ENCODE peak calls at places on chromosomes 7 and 10, in ten cellular contexts. One of them, this sample, is unnamed.

GRCh38 chr10:114967071-114967470 is 29.1 kb downstream of the TRUB1 start:
- DNase-seq in keratinocyte: no peak
- DNase-seq in activated naive CD8-positive, alpha-beta T cell treated with anti-CD3 and anti-CD28 coated beads, Interleukin-2, amount 50 U/mL, for 24 hours: no peak
- DNase-seq in progenitor cell of endocrine pancreas: no peak
- DNase-seq in activated CD8-positive, alpha-beta memory T cell treated with anti-CD3 and anti-CD28 coated beads for 24 hours: no peak
- DNase-seq in germinal center: no peak
- DNase-seq in H7: no peak
- DNase-seq in psoas muscle: no peak
- DNase-seq in CD8-positive, alpha-beta T cell: no peak
- DNase-seq in EL: peak; percentile 1
- DNase-seq in this sample: no peak

GRCh38 chr10:13201132-13201531 is 33.0 kb downstream of the UCMA start:
- DNase-seq in CD8-positive, alpha-beta T cell: no peak
- DNase-seq in EL: peak; percentile 29
- DNase-seq in progenitor cell of endocrine pancreas: no peak
- DNase-seq in psoas muscle: no peak
- DNase-seq in germinal center: no peak
- DNase-seq in activated CD8-positive, alpha-beta memory T cell treated with anti-CD3 and anti-CD28 coated beads for 24 hours: no peak
- DNase-seq in activated naive CD8-positive, alpha-beta T cell treated with anti-CD3 and anti-CD28 coated beads, Interleukin-2, amount 50 U/mL, for 24 hours: no peak
- DNase-seq in keratinocyte: no peak
- DNase-seq in H7: no peak
- DNase-seq in this sample: no peak

GRCh38 chr7:47470567-47471357 is 111.1 kb downstream of the TNS3 start:
- DNase-seq in activated CD8-positive, alpha-beta memory T cell treated with anti-CD3 and anti-CD28 coated beads for 24 hours: no peak
- DNase-seq in psoas muscle: no peak
- DNase-seq in H7: peak; percentile 85
- DNase-seq in CD8-positive, alpha-beta T cell: no peak
- DNase-seq in germinal center: no peak
- DNase-seq in activated naive CD8-positive, alpha-beta T cell treated with anti-CD3 and anti-CD28 coated beads, Interleukin-2, amount 50 U/mL, for 24 hours: no peak
- DNase-seq in EL: no peak
- DNase-seq in progenitor cell of endocrine pancreas: peak; percentile 70
- DNase-seq in keratinocyte: no peak
- DNase-seq in this sample: no peak

GRCh38 chr7:33040803-33041516 is 21.6 kb downstream of the NT5C3A start:
- DNase-seq in CD8-positive, alpha-beta T cell: peak; percentile 66
- DNase-seq in psoas muscle: no peak
- DNase-seq in EL: no peak
- DNase-seq in keratinocyte: peak; percentile 44
- DNase-seq in H7: no peak
- DNase-seq in activated naive CD8-positive, alpha-beta T cell treated with anti-CD3 and anti-CD28 coated beads, Interleukin-2, amount 50 U/mL, for 24 hours: peak; percentile 51
- DNase-seq in activated CD8-positive, alpha-beta memory T cell treated with anti-CD3 and anti-CD28 coated beads for 24 hours: no peak
- DNase-seq in progenitor cell of endocrine pancreas: no peak
- DNase-seq in germinal center: peak; percentile 75
- DNase-seq in this sample: peak; percentile 69

GRCh38 chr10:79344502-79345195 is 2.6 kb upstream of the PPIF start:
- DNase-seq in CD8-positive, alpha-beta T cell: no peak
- DNase-seq in germinal center: no peak
- DNase-seq in activated CD8-positive, alpha-beta memory T cell treated with anti-CD3 and anti-CD28 coated beads for 24 hours: no peak
- DNase-seq in H7: peak; percentile 7
- DNase-seq in progenitor cell of endocrine pancreas: no peak
- DNase-seq in psoas muscle: no peak
- DNase-seq in activated naive CD8-positive, alpha-beta T cell treated with anti-CD3 and anti-CD28 coated beads, Interleukin-2, amount 50 U/mL, for 24 hours: no peak
- DNase-seq in keratinocyte: no peak
- DNase-seq in EL: no peak
- DNase-seq in this sample: no peak

GRCh38 chr7:159140170-159140910 is 4.3 kb downstream of the VIPR2 start:
- DNase-seq in psoas muscle: peak; percentile 28
- DNase-seq in EL: no peak
- DNase-seq in H7: no peak
- DNase-seq in progenitor cell of endocrine pancreas: no peak
- DNase-seq in activated CD8-positive, alpha-beta memory T cell treated with anti-CD3 and anti-CD28 coated beads for 24 hours: peak; percentile 42
- DNase-seq in germinal center: no peak
- DNase-seq in keratinocyte: no peak
- DNase-seq in CD8-positive, alpha-beta T cell: no peak
- DNase-seq in activated naive CD8-positive, alpha-beta T cell treated with anti-CD3 and anti-CD28 coated beads, Interleukin-2, amount 50 U/mL, for 24 hours: no peak
- DNase-seq in this sample: no peak

GRCh38 chr10:58275261-58275660 is 6.3 kb downstream of the CISD1 start:
- DNase-seq in psoas muscle: no peak
- DNase-seq in activated CD8-positive, alpha-beta memory T cell treated with anti-CD3 and anti-CD28 coated beads for 24 hours: no peak
- DNase-seq in activated naive CD8-positive, alpha-beta T cell treated with anti-CD3 and anti-CD28 coated beads, Interleukin-2, amount 50 U/mL, for 24 hours: no peak
- DNase-seq in EL: no peak
- DNase-seq in keratinocyte: no peak
- DNase-seq in progenitor cell of endocrine pancreas: no peak
- DNase-seq in CD8-positive, alpha-beta T cell: no peak
- DNase-seq in germinal center: no peak
- DNase-seq in H7: no peak
- DNase-seq in this sample: no peak

GRCh38 chr7:133029463-133029862 is 52.4 kb downstream of the CHCHD3 start:
- DNase-seq in activated naive CD8-positive, alpha-beta T cell treated with anti-CD3 and anti-CD28 coated beads, Interleukin-2, amount 50 U/mL, for 24 hours: no peak
- DNase-seq in EL: no peak
- DNase-seq in H7: no peak
- DNase-seq in psoas muscle: no peak
- DNase-seq in progenitor cell of endocrine pancreas: no peak
- DNase-seq in keratinocyte: no peak
- DNase-seq in CD8-positive, alpha-beta T cell: no peak
- DNase-seq in germinal center: no peak
- DNase-seq in activated CD8-positive, alpha-beta memory T cell treated with anti-CD3 and anti-CD28 coated beads for 24 hours: no peak
- DNase-seq in this sample: no peak

GRCh38 chr7:116957874-116958273 is 4.6 kb downstream of the ST7 start:
- DNase-seq in activated naive CD8-positive, alpha-beta T cell treated with anti-CD3 and anti-CD28 coated beads, Interleukin-2, amount 50 U/mL, for 24 hours: no peak
- DNase-seq in EL: no peak
- DNase-seq in activated CD8-positive, alpha-beta memory T cell treated with anti-CD3 and anti-CD28 coated beads for 24 hours: no peak
- DNase-seq in CD8-positive, alpha-beta T cell: no peak
- DNase-seq in H7: no peak
- DNase-seq in germinal center: no peak
- DNase-seq in psoas muscle: no peak
- DNase-seq in progenitor cell of endocrine pancreas: no peak
- DNase-seq in keratinocyte: no peak
- DNase-seq in this sample: no peak

GRCh38 chr7:90988996-90989765 is 275.1 kb upstream of the FZD1 start:
- DNase-seq in CD8-positive, alpha-beta T cell: no peak
- DNase-seq in H7: no peak
- DNase-seq in psoas muscle: no peak
- DNase-seq in keratinocyte: no peak
- DNase-seq in progenitor cell of endocrine pancreas: no peak
- DNase-seq in activated CD8-positive, alpha-beta memory T cell treated with anti-CD3 and anti-CD28 coated beads for 24 hours: no peak
- DNase-seq in activated naive CD8-positive, alpha-beta T cell treated with anti-CD3 and anti-CD28 coated beads, Interleukin-2, amount 50 U/mL, for 24 hours: no peak
- DNase-seq in germinal center: no peak
- DNase-seq in EL: no peak
- DNase-seq in this sample: no peak

GRCh38 chr7:130363156-130363847 is 17.0 kb upstream of the CPA1 start:
- DNase-seq in progenitor cell of endocrine pancreas: no peak
- DNase-seq in psoas muscle: peak; percentile 46
- DNase-seq in H7: peak; percentile 2
- DNase-seq in activated naive CD8-positive, alpha-beta T cell treated with anti-CD3 and anti-CD28 coated beads, Interleukin-2, amount 50 U/mL, for 24 hours: peak; percentile 39
- DNase-seq in germinal center: no peak
- DNase-seq in EL: peak; percentile 98
- DNase-seq in keratinocyte: peak; percentile 99
- DNase-seq in activated CD8-positive, alpha-beta memory T cell treated with anti-CD3 and anti-CD28 coated beads for 24 hours: no peak
- DNase-seq in CD8-positive, alpha-beta T cell: no peak
- DNase-seq in this sample: no peak

GRCh38 chr7:81150951-81151361 is 232.1 kb upstream of the SEMA3C start:
- DNase-seq in keratinocyte: no peak
- DNase-seq in activated naive CD8-positive, alpha-beta T cell treated with anti-CD3 and anti-CD28 coated beads, Interleukin-2, amount 50 U/mL, for 24 hours: no peak
- DNase-seq in H7: no peak
- DNase-seq in CD8-positive, alpha-beta T cell: no peak
- DNase-seq in activated CD8-positive, alpha-beta memory T cell treated with anti-CD3 and anti-CD28 coated beads for 24 hours: no peak
- DNase-seq in EL: peak; percentile 18
- DNase-seq in germinal center: no peak
- DNase-seq in progenitor cell of endocrine pancreas: no peak
- DNase-seq in psoas muscle: peak; percentile 28
- DNase-seq in this sample: no peak

GRCh38 chr10:127182161-127182560 is 14.2 kb downstream of the INSYN2A start:
- DNase-seq in psoas muscle: no peak
- DNase-seq in CD8-positive, alpha-beta T cell: no peak
- DNase-seq in activated CD8-positive, alpha-beta memory T cell treated with anti-CD3 and anti-CD28 coated beads for 24 hours: no peak
- DNase-seq in H7: no peak
- DNase-seq in activated naive CD8-positive, alpha-beta T cell treated with anti-CD3 and anti-CD28 coated beads, Interleukin-2, amount 50 U/mL, for 24 hours: no peak
- DNase-seq in germinal center: no peak
- DNase-seq in EL: no peak
- DNase-seq in keratinocyte: no peak
- DNase-seq in progenitor cell of endocrine pancreas: no peak
- DNase-seq in this sample: no peak

GRCh38 chr10:118342638-118343020 is 505 bp upstream of the FAM204A start:
- DNase-seq in CD8-positive, alpha-beta T cell: no peak
- DNase-seq in H7: no peak
- DNase-seq in keratinocyte: no peak
- DNase-seq in EL: peak; percentile 17
- DNase-seq in activated naive CD8-positive, alpha-beta T cell treated with anti-CD3 and anti-CD28 coated beads, Interleukin-2, amount 50 U/mL, for 24 hours: no peak
- DNase-seq in progenitor cell of endocrine pancreas: no peak
- DNase-seq in germinal center: no peak
- DNase-seq in activated CD8-positive, alpha-beta memory T cell treated with anti-CD3 and anti-CD28 coated beads for 24 hours: no peak
- DNase-seq in psoas muscle: no peak
- DNase-seq in this sample: no peak

GRCh38 chr10:120005408-120006280 is 113.1 kb downstream of the SEC23IP start:
- DNase-seq in keratinocyte: no peak
- DNase-seq in activated naive CD8-positive, alpha-beta T cell treated with anti-CD3 and anti-CD28 coated beads, Interleukin-2, amount 50 U/mL, for 24 hours: no peak
- DNase-seq in EL: no peak
- DNase-seq in CD8-positive, alpha-beta T cell: no peak
- DNase-seq in progenitor cell of endocrine pancreas: no peak
- DNase-seq in H7: peak; percentile 23
- DNase-seq in psoas muscle: no peak
- DNase-seq in germinal center: no peak
- DNase-seq in activated CD8-positive, alpha-beta memory T cell treated with anti-CD3 and anti-CD28 coated beads for 24 hours: no peak
- DNase-seq in this sample: no peak

GRCh38 chr7:119270644-119271043 is 1002.3 kb upstream of the KCND2 start:
- DNase-seq in CD8-positive, alpha-beta T cell: no peak
- DNase-seq in activated CD8-positive, alpha-beta memory T cell treated with anti-CD3 and anti-CD28 coated beads for 24 hours: no peak
- DNase-seq in progenitor cell of endocrine pancreas: no peak
- DNase-seq in germinal center: no peak
- DNase-seq in psoas muscle: no peak
- DNase-seq in keratinocyte: no peak
- DNase-seq in EL: no peak
- DNase-seq in activated naive CD8-positive, alpha-beta T cell treated with anti-CD3 and anti-CD28 coated beads, Interleukin-2, amount 50 U/mL, for 24 hours: no peak
- DNase-seq in H7: no peak
- DNase-seq in this sample: no peak

GRCh38 chr7:66558660-66559465 is 69.8 kb upstream of the KCTD7 start:
- DNase-seq in activated naive CD8-positive, alpha-beta T cell treated with anti-CD3 and anti-CD28 coated beads, Interleukin-2, amount 50 U/mL, for 24 hours: no peak
- DNase-seq in CD8-positive, alpha-beta T cell: no peak
- DNase-seq in germinal center: no peak
- DNase-seq in keratinocyte: no peak
- DNase-seq in progenitor cell of endocrine pancreas: no peak
- DNase-seq in H7: peak; percentile 75
- DNase-seq in activated CD8-positive, alpha-beta memory T cell treated with anti-CD3 and anti-CD28 coated beads for 24 hours: no peak
- DNase-seq in psoas muscle: no peak
- DNase-seq in EL: no peak
- DNase-seq in this sample: no peak

GRCh38 chr7:12638851-12639467 is 48.5 kb upstream of the ARL4A start:
- DNase-seq in psoas muscle: no peak
- DNase-seq in activated naive CD8-positive, alpha-beta T cell treated with anti-CD3 and anti-CD28 coated beads, Interleukin-2, amount 50 U/mL, for 24 hours: no peak
- DNase-seq in germinal center: peak; percentile 8
- DNase-seq in H7: no peak
- DNase-seq in progenitor cell of endocrine pancreas: no peak
- DNase-seq in keratinocyte: no peak
- DNase-seq in activated CD8-positive, alpha-beta memory T cell treated with anti-CD3 and anti-CD28 coated beads for 24 hours: no peak
- DNase-seq in EL: peak; percentile 53
- DNase-seq in CD8-positive, alpha-beta T cell: no peak
- DNase-seq in this sample: no peak

GRCh38 chr10:49243139-49243538 is 54.9 kb upstream of the TMEM273 start:
- DNase-seq in CD8-positive, alpha-beta T cell: no peak
- DNase-seq in EL: no peak
- DNase-seq in psoas muscle: no peak
- DNase-seq in progenitor cell of endocrine pancreas: no peak
- DNase-seq in keratinocyte: no peak
- DNase-seq in H7: peak; percentile 68
- DNase-seq in activated CD8-positive, alpha-beta memory T cell treated with anti-CD3 and anti-CD28 coated beads for 24 hours: no peak
- DNase-seq in germinal center: no peak
- DNase-seq in activated naive CD8-positive, alpha-beta T cell treated with anti-CD3 and anti-CD28 coated beads, Interleukin-2, amount 50 U/mL, for 24 hours: no peak
- DNase-seq in this sample: no peak

GRCh38 chr7:105890290-105890997 is 14.0 kb upstream of the ATXN7L1 start:
- DNase-seq in psoas muscle: no peak
- DNase-seq in keratinocyte: no peak
- DNase-seq in CD8-positive, alpha-beta T cell: no peak
- DNase-seq in activated naive CD8-positive, alpha-beta T cell treated with anti-CD3 and anti-CD28 coated beads, Interleukin-2, amount 50 U/mL, for 24 hours: peak; percentile 50
- DNase-seq in germinal center: no peak
- DNase-seq in H7: no peak
- DNase-seq in activated CD8-positive, alpha-beta memory T cell treated with anti-CD3 and anti-CD28 coated beads for 24 hours: peak; percentile 70
- DNase-seq in progenitor cell of endocrine pancreas: no peak
- DNase-seq in EL: peak; percentile 12
- DNase-seq in this sample: no peak

GRCh38 chr10:89309646-89310045 is 7.8 kb downstream of the IFIT2 start:
- DNase-seq in EL: no peak
- DNase-seq in activated CD8-positive, alpha-beta memory T cell treated with anti-CD3 and anti-CD28 coated beads for 24 hours: no peak
- DNase-seq in germinal center: no peak
- DNase-seq in activated naive CD8-positive, alpha-beta T cell treated with anti-CD3 and anti-CD28 coated beads, Interleukin-2, amount 50 U/mL, for 24 hours: no peak
- DNase-seq in psoas muscle: no peak
- DNase-seq in keratinocyte: no peak
- DNase-seq in progenitor cell of endocrine pancreas: no peak
- DNase-seq in H7: no peak
- DNase-seq in CD8-positive, alpha-beta T cell: no peak
- DNase-seq in this sample: no peak

GRCh38 chr10:44752451-44753441 is 158.4 kb upstream of the TMEM72 start:
- DNase-seq in keratinocyte: no peak
- DNase-seq in progenitor cell of endocrine pancreas: no peak
- DNase-seq in CD8-positive, alpha-beta T cell: no peak
- DNase-seq in psoas muscle: no peak
- DNase-seq in germinal center: no peak
- DNase-seq in activated CD8-positive, alpha-beta memory T cell treated with anti-CD3 and anti-CD28 coated beads for 24 hours: no peak
- DNase-seq in EL: peak; percentile 92
- DNase-seq in activated naive CD8-positive, alpha-beta T cell treated with anti-CD3 and anti-CD28 coated beads, Interleukin-2, amount 50 U/mL, for 24 hours: no peak
- DNase-seq in H7: no peak
- DNase-seq in this sample: no peak

GRCh38 chr10:118204292-118204943 is 137.7 kb downstream of the FAM204A start:
- DNase-seq in EL: no peak
- DNase-seq in H7: peak; percentile 2
- DNase-seq in progenitor cell of endocrine pancreas: no peak
- DNase-seq in keratinocyte: no peak
- DNase-seq in germinal center: no peak
- DNase-seq in activated CD8-positive, alpha-beta memory T cell treated with anti-CD3 and anti-CD28 coated beads for 24 hours: no peak
- DNase-seq in psoas muscle: no peak
- DNase-seq in activated naive CD8-positive, alpha-beta T cell treated with anti-CD3 and anti-CD28 coated beads, Interleukin-2, amount 50 U/mL, for 24 hours: no peak
- DNase-seq in CD8-positive, alpha-beta T cell: no peak
- DNase-seq in this sample: no peak

This sample was measured in T follicular helper cell.